ENCODE peak calls at places on chromosomes 11 and 22, in nine cellular contexts. I is H9, Y is lung, A is suprapubic skin, K is transverse colon, F is fibroblast of lung, W is HepG2, S is ovary, J is mesendoderm. X is an unnamed sample.

GRCh38 chr11:40328890-40329617 is 1130.4 kb downstream of the LRRC4C start:
- DNase-seq in I (no peak), Y (peak), A (no peak), K (peak), F (peak), W (peak), S (no peak), J (peak), X (no peak)

GRCh38 chr11:24375351-24375750 is 121.5 kb upstream of the LUZP2 start:
- DNase-seq in I (no peak), Y (no peak), A (no peak), K (no peak), F (no peak), W (no peak), S (no peak), J (no peak), X (no peak)

GRCh38 chr11:87976009-87976408 is 199.2 kb downstream of the RAB38 start:
- DNase-seq in I (no peak), Y (no peak), A (no peak), K (no peak), F (no peak), W (no peak), S (no peak), J (no peak), X (no peak)

GRCh38 chr22:27057717-27058116 is 400.3 kb downstream of the MIAT start:
- DNase-seq in I (no peak), Y (no peak), A (no peak), K (no peak), F (no peak), W (no peak), S (no peak), J (no peak), X (no peak)

GRCh38 chr11:27977527-27977926 is 130.4 kb downstream of the KIF18A start:
- DNase-seq in I (no peak), Y (no peak), A (no peak), K (no peak), F (no peak), W (no peak), S (no peak), J (no peak), X (no peak)

GRCh38 chr11:833114-833791 is 501 bp downstream of the CD151 start:
- DNase-seq in I (no peak), Y (no peak), A (no peak), K (peak), F (no peak), W (no peak), S (peak), J (no peak), X (no peak)

GRCh38 chr11:134949121-134949591 is 537.1 kb upstream of the B3GAT1 start:
- DNase-seq in I (no peak), Y (no peak), A (no peak), K (no peak), F (peak), W (peak), S (no peak), J (peak), X (no peak)

GRCh38 chr11:10309163-10310093 is 4.6 kb downstream of the ADM start:
- DNase-seq in I (peak), Y (peak), A (no peak), K (peak), F (peak), W (peak), S (peak), J (peak), X (no peak)

GRCh38 chr22:35630387-35630793 is 13.3 kb upstream of the MB start:
- DNase-seq in I (peak), Y (no peak), A (no peak), K (no peak), F (peak), W (no peak), S (peak), J (peak), X (no peak)

GRCh38 chr11:1918436-1919315 is 827 bp upstream of the TNNT3 start:
- DNase-seq in I (no peak), Y (no peak), A (no peak), K (no peak), F (no peak), W (no peak), S (peak), J (no peak), X (no peak)

GRCh38 chr22:49807780-49808708 is 19.6 kb downstream of the BRD1 start:
- DNase-seq in I (no peak), Y (no peak), A (no peak), K (no peak), F (peak), W (no peak), S (no peak), J (no peak), X (peak)

GRCh38 chr11:20042025-20042639 is 118.1 kb downstream of the DBX1 start:
- DNase-seq in I (no peak), Y (no peak), A (no peak), K (no peak), F (peak), W (no peak), S (no peak), J (no peak), X (no peak)

GRCh38 chr11:86678823-86679222 is 6.4 kb upstream of the ME3 start:
- DNase-seq in I (no peak), Y (no peak), A (no peak), K (no peak), F (peak), W (no peak), S (no peak), J (no peak), X (no peak)

GRCh38 chr11:112834277-112834755 is 126.9 kb upstream of the NCAM1 start:
- DNase-seq in I (no peak), Y (peak), A (no peak), K (peak), F (peak), W (no peak), S (no peak), J (peak), X (no peak)

GRCh38 chr11:17767301-17767885 is 32.8 kb downstream of the KCNC1 start:
- DNase-seq in I (no peak), Y (no peak), A (no peak), K (no peak), F (no peak), W (no peak), S (no peak), J (no peak), X (no peak)

GRCh38 chr11:65860278-65861164 is at the start of gene MUS81:
- DNase-seq in I (peak), Y (peak), A (peak), K (peak), F (peak), W (peak), S (peak), J (peak), X (peak)

GRCh38 chr11:56855217-56855616 is 106.7 kb upstream of the OR9G4 start:
- DNase-seq in I (no peak), Y (no peak), A (no peak), K (peak), F (no peak), W (no peak), S (no peak), J (no peak), X (no peak)

GRCh38 chr11:104799251-104799650 is 99.0 kb downstream of the CASP12 start:
- DNase-seq in I (no peak), Y (no peak), A (no peak), K (no peak), F (no peak), W (no peak), S (no peak), J (no peak), X (no peak)

GRCh38 chr11:14269956-14270355 is 89.0 kb downstream of the RRAS2 start:
- DNase-seq in I (no peak), Y (no peak), A (no peak), K (no peak), F (no peak), W (no peak), S (no peak), J (no peak), X (no peak)

GRCh38 chr22:38681784-38682335 is at the start of gene TOMM22:
- DNase-seq in I (peak), Y (peak), A (peak), K (peak), F (peak), W (peak), S (peak), J (peak), X (peak)

GRCh38 chr11:111598546-111598945 is 3.7 kb upstream of the SIK2 start:
- DNase-seq in I (no peak), Y (no peak), A (no peak), K (no peak), F (peak), W (no peak), S (no peak), J (no peak), X (no peak)

GRCh38 chr22:39478461-39478860 is 21.6 kb downstream of the MGAT3 start:
- DNase-seq in I (peak), Y (no peak), A (no peak), K (no peak), F (no peak), W (no peak), S (no peak), J (no peak), X (no peak)

GRCh38 chr11:75689861-75690641 is 21.2 kb upstream of the MAP6 start:
- DNase-seq in I (no peak), Y (no peak), A (no peak), K (no peak), F (peak), W (no peak), S (no peak), J (no peak), X (no peak)

GRCh38 chr22:46108564-46109473 is 41.5 kb upstream of the PPARA start:
- DNase-seq in I (peak), Y (no peak), A (no peak), K (peak), F (peak), W (peak), S (peak), J (peak), X (no peak)

GRCh38 chr22:19687561-19688300 is 26.6 kb upstream of the SEPTIN5 start:
- DNase-seq in I (no peak), Y (no peak), A (peak), K (no peak), F (no peak), W (no peak), S (no peak), J (no peak), X (no peak)

GRCh38 chr22:45683248-45683647 is 11.6 kb downstream of the ATXN10 start:
- DNase-seq in I (no peak), Y (no peak), A (no peak), K (no peak), F (no peak), W (no peak), S (no peak), J (no peak), X (no peak)

GRCh38 chr11:47201015-47201414 is 13.8 kb upstream of the DDB2 start:
- DNase-seq in I (no peak), Y (no peak), A (no peak), K (no peak), F (no peak), W (no peak), S (no peak), J (peak), X (no peak)

GRCh38 chr11:4826425-4826824 is 5.3 kb downstream of the OR51F2 start:
- DNase-seq in I (no peak), Y (no peak), A (no peak), K (no peak), F (peak), W (no peak), S (no peak), J (peak), X (no peak)

GRCh38 chr22:31137721-31138120 is 2.6 kb downstream of the PLA2G3 start:
- DNase-seq in I (no peak), Y (no peak), A (no peak), K (no peak), F (no peak), W (no peak), S (no peak), J (no peak), X (no peak)

GRCh38 chr11:105297463-105297862 is 157.9 kb upstream of the CARD18 start:
- DNase-seq in I (no peak), Y (no peak), A (no peak), K (no peak), F (peak), W (no peak), S (no peak), J (no peak), X (no peak)

GRCh38 chr11:122681731-122682130 is 26.2 kb downstream of the UBASH3B start:
- DNase-seq in I (no peak), Y (no peak), A (no peak), K (no peak), F (peak), W (no peak), S (no peak), J (peak), X (no peak)

GRCh38 chr11:114256176-114256897 is 39.9 kb upstream of the NNMT start:
- DNase-seq in I (no peak), Y (no peak), A (no peak), K (no peak), F (no peak), W (no peak), S (no peak), J (no peak), X (no peak)

GRCh38 chr11:100576044-100577021 is 110.8 kb upstream of the ARHGAP42 start:
- DNase-seq in I (no peak), Y (no peak), A (no peak), K (no peak), F (peak), W (peak), S (no peak), J (peak), X (no peak)

GRCh38 chr11:120744016-120744994 is 232.8 kb downstream of the GRIK4 start:
- DNase-seq in I (no peak), Y (no peak), A (no peak), K (no peak), F (no peak), W (no peak), S (no peak), J (no peak), X (no peak)

GRCh38 chr11:64569300-64569970 is 21.6 kb upstream of the SLC22A12 start:
- DNase-seq in I (no peak), Y (no peak), A (no peak), K (no peak), F (no peak), W (no peak), S (peak), J (no peak), X (no peak)

GRCh38 chr22:34414467-34415440 is 494.5 kb upstream of the LARGE1 start:
- DNase-seq in I (peak), Y (peak), A (no peak), K (peak), F (peak), W (peak), S (no peak), J (peak), X (no peak)

GRCh38 chr11:3127706-3128355 is 37.3 kb downstream of the OSBPL5 start:
- DNase-seq in I (no peak), Y (no peak), A (no peak), K (no peak), F (no peak), W (no peak), S (peak), J (no peak), X (peak)

GRCh38 chr11:111602865-111603632 is 800 bp downstream of the SIK2 start:
- DNase-seq in I (no peak), Y (no peak), A (peak), K (peak), F (peak), W (no peak), S (peak), J (peak), X (peak)

GRCh38 chr11:103609117-103610066 is 427.0 kb upstream of the DDI1 start:
- DNase-seq in I (peak), Y (no peak), A (no peak), K (no peak), F (peak), W (no peak), S (no peak), J (peak), X (no peak)

GRCh38 chr11:130525307-130525706 is 76.9 kb downstream of the ADAMTS15 start:
- DNase-seq in I (no peak), Y (no peak), A (no peak), K (no peak), F (no peak), W (no peak), S (no peak), J (no peak), X (no peak)

GRCh38 chr11:130522284-130522961 is 74.0 kb downstream of the ADAMTS15 start:
- DNase-seq in I (peak), Y (peak), A (peak), K (peak), F (peak), W (peak), S (peak), J (peak), X (no peak)

GRCh38 chr11:130524132-130524790 is 75.8 kb downstream of the ADAMTS15 start:
- DNase-seq in I (no peak), Y (no peak), A (no peak), K (no peak), F (no peak), W (no peak), S (no peak), J (no peak), X (no peak)

GRCh38 chr11:130523166-130523565 is 74.7 kb downstream of the ADAMTS15 start:
- DNase-seq in I (no peak), Y (peak), A (no peak), K (no peak), F (peak), W (no peak), S (no peak), J (no peak), X (no peak)

DNA sequence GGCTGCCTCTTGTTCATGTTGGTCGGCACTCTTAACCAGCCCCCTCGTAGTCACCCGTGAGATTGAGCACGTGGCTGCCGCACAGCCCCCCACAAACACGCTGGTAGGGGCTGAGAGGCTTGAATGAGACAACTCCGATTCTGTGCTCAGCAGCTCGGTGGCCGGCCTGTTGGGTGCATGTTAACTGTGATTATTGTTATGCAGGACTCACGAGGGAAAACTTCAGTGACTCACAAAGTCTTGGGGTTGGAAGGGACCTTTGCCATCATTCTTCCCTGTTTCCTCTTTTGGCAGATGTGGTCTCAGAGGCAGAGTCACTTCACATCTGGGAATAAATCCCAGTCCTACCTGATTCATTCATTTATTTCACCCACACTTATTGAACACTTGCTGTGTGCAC is 75.2 kb downstream of the ADAMTS15 start:
- DNase-seq in I (peak), Y (peak), A (no peak), K (no peak), F (peak), W (no peak), S (no peak), J (no peak), X (no peak)
- H3K27ac ChIP-seq in I (no peak), Y (peak), A (peak), K (peak), F (peak), W (no peak), S (no peak), J (no peak), X (no peak)

DNA sequence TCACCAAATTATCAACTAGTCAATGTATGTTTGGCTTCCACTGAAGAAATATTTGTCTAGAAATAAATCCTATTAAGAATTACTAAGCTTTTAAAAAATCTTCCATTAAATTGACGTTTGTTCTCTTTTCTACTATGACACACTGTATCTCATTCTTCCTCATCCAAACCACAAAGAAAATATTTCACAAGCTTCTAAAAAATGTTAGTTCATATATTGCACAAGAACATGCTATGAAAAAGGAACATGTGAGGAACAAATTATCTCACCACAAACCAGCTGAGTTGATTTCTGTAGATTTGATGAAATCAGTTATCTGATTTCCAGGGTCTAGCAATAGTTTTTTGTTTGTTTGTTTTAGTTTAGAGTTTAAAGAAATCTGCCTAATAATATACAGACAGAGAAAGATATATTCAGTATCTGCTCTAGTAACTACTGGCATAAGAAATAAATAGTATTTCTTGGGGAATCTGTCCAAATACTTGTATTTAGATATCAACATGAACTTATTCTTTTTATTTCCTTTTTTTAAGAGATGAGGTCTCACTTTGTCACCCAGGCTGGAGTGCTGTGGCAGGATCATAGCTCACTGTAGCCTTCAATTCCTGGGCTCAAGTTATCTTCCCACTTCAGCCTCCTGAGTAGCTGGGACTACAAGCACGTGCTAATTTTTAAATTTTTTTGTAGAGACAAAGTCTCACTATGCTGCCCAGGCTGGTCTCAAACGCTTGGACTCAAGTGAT is 161.7 kb downstream of the ATG16L2 start:
- DNase-seq in I (no peak), Y (no peak), A (no peak), K (no peak), F (peak), W (peak), S (no peak), J (no peak), X (no peak)
- H3K27ac ChIP-seq in I (no peak), Y (no peak), A (peak), K (peak), F (peak), W (no peak), S (no peak), J (no peak), X (no peak)

GRCh38 chr11:35158371-35159081 is 19.6 kb downstream of the CD44 start:
- DNase-seq in I (no peak), Y (no peak), A (no peak), K (peak), F (peak), W (no peak), S (no peak), J (peak), X (no peak)
- H3K27ac ChIP-seq in I (no peak), Y (no peak), A (peak), K (peak), F (peak), W (no peak), S (no peak), J (no peak), X (no peak)

DNA sequence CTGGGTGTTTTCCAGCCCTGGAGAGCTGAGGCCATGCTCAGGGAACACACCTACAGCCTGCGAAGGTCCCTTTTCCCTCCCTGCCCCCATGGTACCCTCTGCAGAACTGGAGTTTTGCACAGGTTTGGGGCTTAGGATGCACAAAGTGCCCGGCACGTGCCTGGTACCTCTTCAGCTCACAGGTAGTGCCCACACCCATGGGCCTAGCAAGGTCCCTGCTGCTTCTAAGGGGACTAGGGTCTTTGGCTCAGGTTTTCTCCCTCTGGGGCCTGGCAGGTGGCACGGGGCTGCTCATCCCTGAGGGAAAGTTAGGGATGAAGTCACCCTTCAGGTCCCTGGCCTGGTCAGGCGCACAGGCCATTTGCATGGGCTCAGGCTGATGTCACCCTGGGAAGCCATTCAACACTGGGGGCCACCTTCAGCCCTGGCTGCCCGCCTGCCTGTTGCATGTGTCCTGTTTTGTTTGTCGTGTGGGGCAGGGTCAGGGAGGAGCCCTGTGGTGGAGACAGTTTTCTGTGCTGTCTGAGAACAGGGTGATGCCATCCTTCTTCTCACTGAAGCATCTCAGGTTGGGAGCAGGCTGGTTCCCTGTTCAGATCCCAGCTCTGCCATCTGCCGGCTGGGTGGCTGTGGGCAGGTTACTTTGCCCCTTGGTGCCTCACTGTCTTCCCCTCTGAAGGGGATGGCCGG is 68.3 kb upstream of the CRYBB3 start:
- DNase-seq in I (no peak), Y (no peak), A (no peak), K (peak), F (no peak), W (no peak), S (no peak), J (no peak), X (no peak)
- H3K27ac ChIP-seq in I (no peak), Y (no peak), A (peak), K (no peak), F (no peak), W (no peak), S (no peak), J (no peak), X (no peak)

X was measured in CD8-positive, alpha-beta memory T cell.